ENCODE peak calls at places on chromosomes 13 and 19, in five cellular contexts. I, Y, V, P and H are unnamed samples.
A peak's percentile ranks its signal among the peaks of the same experiment; 100 is the strongest.

GRCh38 chr13:112714772-112715569 is 25.1 kb downstream of the ATP11A start:
- DNase-seq in I (no peak), Y (peak; percentile 67), V (no peak), P (no peak), H (no peak)

GRCh38 chr13:110705356-110705825 is 525 bp downstream of the CARS2 start:
- DNase-seq in I (no peak), Y (no peak), V (no peak), P (no peak), H (no peak)

GRCh38 chr13:111156421-111156820 is 41.3 kb downstream of the ARHGEF7 start:
- DNase-seq in I (no peak), Y (no peak), V (peak; percentile 59), P (no peak), H (peak; percentile 34)

GRCh38 chr13:40943073-40943472 is 76.0 kb downstream of the ELF1 start:
- DNase-seq in I (no peak), Y (no peak), V (no peak), P (no peak), H (no peak)

GRCh38 chr19:48135411-48135810 is 24.8 kb upstream of the PLA2G4C start:
- DNase-seq in I (no peak), Y (peak; percentile 23), V (no peak), P (no peak), H (no peak)

GRCh38 chr13:78326608-78327007 is 276.7 kb downstream of the POU4F1 start:
- DNase-seq in I (no peak), Y (no peak), V (no peak), P (no peak), H (no peak)

GRCh38 chr13:42762251-42762650 is 19.1 kb upstream of the FAM216B start:
- DNase-seq in I (no peak), Y (peak; percentile 17), V (peak; percentile 86), P (no peak), H (no peak)

GRCh38 chr13:59364508-59365187 is 799.1 kb downstream of the DIAPH3 start:
- DNase-seq in I (no peak), Y (no peak), V (no peak), P (no peak), H (no peak)

GRCh38 chr13:57698851-57699250 is 67.3 kb downstream of the PCDH17 start:
- DNase-seq in I (no peak), Y (no peak), V (no peak), P (no peak), H (no peak)

GRCh38 chr13:72886272-72887062 is 104.5 kb downstream of the PIBF1 start:
- DNase-seq in I (no peak), Y (no peak), V (peak; percentile 17), P (no peak), H (peak; percentile 82)

GRCh38 chr13:46728777-46729176 is 68.2 kb downstream of the ESD start:
- DNase-seq in I (no peak), Y (no peak), V (no peak), P (no peak), H (no peak)
- TF ChIP-seq CTCF in I (no peak), Y (no peak), V (peak; percentile 28), P (no peak), H (peak; percentile 19)

DNA sequence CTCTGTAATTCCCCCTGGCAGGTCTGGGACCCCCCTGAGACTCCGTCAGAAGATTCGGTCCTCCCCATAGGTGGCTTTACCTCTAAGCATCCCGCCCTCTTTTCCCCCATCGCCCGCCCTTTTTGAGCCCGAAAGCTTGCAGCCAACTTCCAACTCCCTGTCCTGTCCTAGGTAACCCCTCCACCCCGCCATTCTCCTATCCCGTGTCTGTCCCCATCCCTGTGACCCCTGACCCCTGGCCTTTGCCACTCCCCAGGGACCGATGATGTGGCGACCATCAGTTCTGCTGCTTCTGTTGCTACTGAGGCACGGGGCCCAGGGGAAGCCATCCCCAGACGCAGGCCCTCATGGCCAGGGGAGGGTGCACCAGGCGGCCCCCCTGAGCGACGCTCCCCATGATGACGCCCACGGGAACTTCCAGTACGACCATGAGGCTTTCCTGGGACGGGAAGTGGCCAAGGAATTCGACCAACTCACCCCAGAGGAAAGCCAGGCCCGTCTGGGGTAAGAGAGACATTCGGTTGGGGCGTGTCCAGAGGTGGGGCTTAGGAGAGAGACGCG is 488 bp downstream of the RCN3 start:
- DNase-seq in I (no peak), Y (no peak), V (peak; percentile 79), P (peak; percentile 67), H (peak; percentile 81)
- H3K4me3 ChIP-seq in I (no peak overlapping the region), Y (no peak overlapping the region), V (peak overlapping the region; percentile 77), P (peak overlapping the region; percentile 50), H (peak overlapping the region; percentile 90)

GRCh38 chr19:2043864-2044708 is 7.0 kb downstream of the MKNK2 start:
- DNase-seq in I (peak; percentile 67), Y (peak; percentile 6), V (no peak), P (peak; percentile 46), H (no peak)

GRCh38 chr19:2041436-2041685 is 9.7 kb downstream of the MKNK2 start:
- DNase-seq in I (peak; percentile 58), Y (peak; percentile 9), V (no peak), P (peak; percentile 52), H (no peak)

GRCh38 chr19:2041686-2042484 is 9.2 kb downstream of the MKNK2 start:
- DNase-seq in I (peak; percentile 99), Y (peak; percentile 98), V (peak; percentile 96), P (peak; percentile 99), H (peak; percentile 84)

GRCh38 chr19:2043269-2043641 is 7.8 kb downstream of the MKNK2 start:
- DNase-seq in I (peak; percentile 62), Y (peak; percentile 5), V (no peak), P (peak; percentile 37), H (no peak)

DNA sequence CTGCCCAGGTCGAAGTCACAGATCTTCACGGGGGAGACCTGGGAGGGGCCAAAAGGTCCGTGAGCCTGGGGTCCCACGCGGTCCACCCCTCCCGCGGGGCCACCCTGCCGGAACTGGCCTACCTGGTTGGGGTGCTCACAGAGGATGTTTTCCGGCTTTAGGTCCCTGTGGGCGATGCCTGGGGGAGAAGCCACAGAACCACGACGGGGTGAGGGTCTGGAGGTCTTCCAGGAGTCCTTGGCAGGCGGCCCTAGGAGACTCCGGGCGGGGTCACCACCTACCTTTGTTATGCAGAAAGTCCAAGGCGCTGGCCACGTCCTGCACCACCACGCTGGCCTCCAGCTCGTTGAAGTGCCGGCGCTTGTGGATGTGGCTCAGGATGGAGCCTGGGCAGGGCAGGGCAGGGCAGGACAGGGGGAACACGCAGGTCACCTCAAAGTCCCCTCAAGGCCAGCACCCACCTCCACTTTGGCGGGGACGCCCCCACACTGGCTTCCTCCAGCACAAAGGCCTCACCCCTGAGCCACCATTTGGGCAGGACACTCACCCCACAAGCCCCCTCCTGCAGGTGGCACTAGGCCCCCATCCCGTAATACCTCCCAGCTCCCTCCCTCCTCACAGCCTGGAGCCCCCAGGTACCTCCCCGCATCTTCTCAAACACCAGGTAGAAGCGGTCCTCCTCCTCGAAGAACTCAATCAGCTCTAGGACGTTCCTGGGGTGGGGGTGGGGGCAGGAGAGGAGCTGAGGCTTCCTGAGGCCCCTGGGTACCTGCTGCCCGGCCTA is 8.4 kb downstream of the MKNK2 start:
- DNase-seq in I (peak; percentile 80), Y (peak; percentile 54), V (no peak), P (peak; percentile 68), H (no peak)
- TF ChIP-seq CTCF in I (no peak), Y (no peak), V (no peak), P (no peak), H (no peak)

GRCh38 chr19:50331187-50332013 is 2.2 kb upstream of the KCNC3 start:
- DNase-seq in I (peak; percentile 51), Y (no peak), V (no peak), P (no peak), H (no peak)
- H3K4me3 ChIP-seq in I (no peak overlapping the region), Y (peak overlapping the region; percentile 35), V (no peak overlapping the region), P (no peak overlapping the region), H (no peak overlapping the region)

GRCh38 chr19:2077398-2077797 is 18.7 kb downstream of the MOB3A start:
- DNase-seq in I (no peak), Y (no peak), V (no peak), P (no peak), H (no peak)
- TF ChIP-seq CTCF in I (no peak), Y (no peak), V (no peak), P (no peak), H (no peak)

GRCh38 chr19:53091413-53091812 is 11.8 kb downstream of the ZNF160 start:
- DNase-seq in I (no peak), Y (no peak), V (no peak), P (no peak), H (no peak)

GRCh38 chr19:53085496-53085895 is 17.7 kb downstream of the ZNF160 start:
- DNase-seq in I (no peak), Y (no peak), V (no peak), P (no peak), H (no peak)

GRCh38 chr19:53082929-53083328 is 20.3 kb downstream of the ZNF160 start:
- DNase-seq in I (no peak), Y (no peak), V (no peak), P (no peak), H (no peak)

GRCh38 chr19:53088091-53088490 is 15.1 kb downstream of the ZNF160 start:
- DNase-seq in I (no peak), Y (no peak), V (no peak), P (no peak), H (no peak)

DNA sequence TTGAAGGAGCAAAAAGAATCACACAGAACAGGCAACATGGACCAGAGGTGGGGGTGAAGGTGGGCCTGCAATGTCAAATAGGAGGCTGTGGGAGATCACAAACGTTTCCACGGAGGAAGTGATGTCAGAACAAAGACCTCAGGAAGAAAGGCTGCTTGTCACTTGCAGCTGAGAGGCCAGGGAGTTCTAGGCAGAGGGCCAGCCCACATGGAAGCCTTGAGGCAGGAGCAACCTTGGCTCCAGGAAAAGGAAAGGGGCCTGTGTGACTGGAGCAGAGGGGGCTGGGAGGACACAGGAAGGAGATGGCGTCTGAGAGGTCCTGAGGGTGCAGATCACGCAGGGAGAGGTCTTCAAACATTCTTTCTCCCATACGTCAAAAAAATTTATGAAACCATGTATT is 16.3 kb downstream of the ZNF160 start:
- DNase-seq in I (no peak), Y (no peak), V (no peak), P (peak; percentile 39), H (peak; percentile 23)
- H3K4me3 ChIP-seq in I (no peak overlapping the region), Y (no peak overlapping the region), V (no peak overlapping the region), P (no peak overlapping the region), H (no peak overlapping the region)